ENCODE peak calls at places on chromosomes 1 and 21, in five cellular contexts. I is BJ, X is fibroblast of mammary gland, T is endodermal cell, F is heart left ventricle. W is an unnamed sample.

GRCh38 chr1:208253177-208253576 is 9.0 kb upstream of the PLXNA2 start:
- DNase-seq in I (no peak), X (no peak), T (peak), F (no peak), W (no peak)

GRCh38 chr1:35557118-35557610 is at the start of gene KIAA0319L:
- DNase-seq in I (no peak), X (no peak), T (peak), F (peak), W (peak)

GRCh38 chr1:13513885-13514546 is at the start of gene LRRC38:
- DNase-seq in I (no peak), X (peak), T (peak), F (peak), W (no peak)

GRCh38 chr1:43069481-43070050 is 102.5 kb downstream of the EBNA1BP2 start:
- DNase-seq in I (no peak), X (no peak), T (peak), F (no peak), W (no peak)

GRCh38 chr1:31744165-31744888 is 19.8 kb downstream of the ADGRB2 start:
- DNase-seq in I (no peak), X (no peak), T (no peak), F (no peak), W (no peak)

GRCh38 chr1:196467230-196467629 is 141.0 kb downstream of the KCNT2 start:
- DNase-seq in I (no peak), X (peak), T (no peak), F (no peak), W (peak)

GRCh38 chr1:201361652-201362504 is 15.6 kb downstream of the TNNT2 start:
- DNase-seq in I (no peak), X (peak), T (peak), F (peak), W (peak)

GRCh38 chr21:41711416-41712023 is 55.3 kb downstream of the RIPK4 start:
- DNase-seq in I (no peak), X (no peak), T (no peak), F (no peak), W (no peak)

GRCh38 chr1:177571485-177572076 is 398.3 kb downstream of the SEC16B start:
- DNase-seq in I (no peak), X (peak), T (no peak), F (no peak), W (no peak)

GRCh38 chr1:59071289-59071688 is 225.6 kb upstream of the FGGY start:
- DNase-seq in I (no peak), X (no peak), T (no peak), F (no peak), W (no peak)

GRCh38 chr1:98704474-98704873 is 43.0 kb downstream of the SNX7 start:
- DNase-seq in I (no peak), X (peak), T (peak), F (no peak), W (peak)

GRCh38 chr1:196305216-196305615 is 303.0 kb downstream of the KCNT2 start:
- DNase-seq in I (no peak), X (no peak), T (no peak), F (no peak), W (no peak)

DNA sequence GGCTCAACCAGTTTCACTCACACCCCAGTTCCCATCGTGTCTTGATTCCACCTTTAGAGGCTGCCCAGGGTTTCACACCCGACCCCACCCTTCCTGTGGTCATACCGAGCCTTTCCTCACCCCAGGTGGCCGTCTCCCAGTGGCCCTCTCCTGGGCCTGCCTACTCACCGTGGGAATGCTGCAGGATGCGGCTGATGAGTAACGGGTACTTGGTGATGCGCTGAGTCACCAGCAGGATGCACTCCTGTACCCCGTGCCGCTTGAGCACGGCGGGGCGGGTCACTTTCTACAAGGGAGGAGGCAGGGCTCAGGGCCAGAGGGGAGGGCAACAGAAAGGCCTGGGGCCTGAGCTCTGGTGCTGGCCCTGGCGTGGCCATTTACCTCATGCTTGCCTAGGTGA is 16.4 kb downstream of the ARHGEF2 start:
- DNase-seq in I (peak), X (peak), T (peak), F (peak), W (peak)
- TF ChIP-seq CTCF in I (peak), X (peak), T (peak), F (peak), W (peak)

GRCh38 chr1:88985692-88986091 is 6.7 kb downstream of the KYAT3 start:
- DNase-seq in I (no peak), X (no peak), T (no peak), F (no peak), W (no peak)

GRCh38 chr1:88982055-88982454 is 10.4 kb downstream of the KYAT3 start:
- DNase-seq in I (no peak), X (peak), T (no peak), F (no peak), W (no peak)

GRCh38 chr1:88984553-88984945 is 7.9 kb downstream of the KYAT3 start:
- DNase-seq in I (no peak), X (no peak), T (no peak), F (no peak), W (no peak)

GRCh38 chr1:88985033-88985432 is 7.4 kb downstream of the KYAT3 start:
- DNase-seq in I (no peak), X (peak), T (no peak), F (no peak), W (peak)

DNA sequence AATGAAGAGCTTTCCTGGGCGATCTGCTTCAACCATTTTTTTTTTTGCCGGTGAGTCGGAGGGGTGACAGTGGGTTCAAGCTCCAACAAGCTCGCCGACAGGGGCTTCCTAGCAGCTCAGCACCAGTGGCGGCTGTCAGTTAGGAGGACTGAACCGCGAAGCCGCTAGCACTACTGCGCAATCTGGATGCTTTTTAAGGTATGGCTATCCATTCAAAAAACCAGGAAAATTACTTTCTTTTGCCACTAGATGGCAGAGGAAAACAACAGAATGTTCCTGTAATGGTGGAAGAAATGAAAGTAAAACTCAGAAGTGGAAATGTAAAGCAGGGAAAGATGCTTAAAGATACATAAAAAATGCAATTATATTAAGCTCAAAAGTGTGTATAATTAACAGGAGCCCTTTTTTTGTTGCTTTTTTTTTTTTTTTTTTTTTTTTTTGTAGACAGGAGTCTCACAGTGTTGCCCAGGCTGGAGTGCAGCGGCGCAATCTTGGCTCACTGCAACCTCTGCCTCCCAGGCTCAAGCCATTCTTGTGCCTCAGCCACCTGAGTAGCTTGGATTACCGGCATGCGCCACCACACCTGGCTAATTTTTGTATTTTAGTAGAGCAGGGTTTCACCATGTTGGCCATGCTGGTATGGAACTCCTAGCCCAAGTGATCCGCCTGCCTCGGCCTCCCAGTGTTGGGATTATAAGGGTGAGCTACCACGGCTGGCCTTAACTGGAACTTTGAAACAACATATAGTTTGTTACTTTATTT is 8.5 kb downstream of the KYAT3 start:
- DNase-seq in I (no peak), X (peak), T (no peak), F (no peak), W (peak)
- H3K4me3 ChIP-seq in I (no peak), X (no peak), T (no peak), F (peak), W (peak)

DNA sequence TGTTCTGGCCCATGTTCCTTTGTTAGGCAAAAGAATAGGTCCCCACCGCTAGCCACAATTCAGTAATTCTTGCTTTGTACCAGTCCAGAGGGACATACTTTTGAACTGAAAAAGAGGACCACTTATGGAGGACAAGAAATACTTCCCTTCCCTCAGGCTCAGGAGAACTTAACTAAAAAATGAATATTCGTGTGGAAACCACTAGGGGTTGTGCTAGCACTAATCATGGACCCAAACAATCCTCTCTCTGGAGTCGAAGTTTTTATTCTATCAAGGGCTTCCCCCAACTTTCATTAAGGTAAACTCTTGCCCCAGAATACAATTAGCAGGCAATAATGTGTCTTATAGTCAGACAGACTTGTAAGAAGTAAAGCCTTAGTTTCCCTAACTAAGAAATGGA is 19.3 kb downstream of the TNFSF4 start:
- DNase-seq in I (no peak), X (no peak), T (no peak), F (no peak), W (no peak)
- TF ChIP-seq CTCF in I (no peak), X (no peak), T (no peak), F (no peak), W (no peak)

DNA sequence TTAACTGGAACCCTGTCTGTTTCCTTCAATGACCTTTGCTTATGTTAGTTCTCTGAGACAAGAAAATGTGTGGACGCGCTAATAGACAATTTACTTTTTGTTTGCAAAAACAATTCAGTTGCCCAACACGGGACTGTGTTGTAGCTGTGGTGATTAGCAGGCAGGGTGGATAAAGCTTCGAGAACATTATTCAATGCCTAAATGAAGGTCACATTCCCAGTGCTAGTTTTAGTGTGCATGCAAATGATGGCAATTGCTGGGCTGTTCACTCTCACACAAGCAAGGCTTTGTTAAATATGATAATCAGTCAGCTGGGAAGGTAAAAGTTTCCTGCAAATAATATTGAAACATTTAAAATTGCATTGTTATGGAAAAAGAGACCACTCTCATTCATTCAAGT is 188.4 kb downstream of the BACH1 start:
- DNase-seq in I (no peak), X (no peak), T (no peak), F (no peak), W (no peak)
- H3K4me3 ChIP-seq in I (no peak), X (no peak), T (no peak), F (no peak), W (no peak)

GRCh38 chr1:186605762-186606350 is 74.4 kb downstream of the PTGS2 start:
- DNase-seq in I (no peak), X (peak), T (peak), F (no peak), W (peak)
- TF ChIP-seq CTCF in I (peak), X (peak), T (peak), F (peak), W (peak)

GRCh38 chr1:16425125-16426025 is 11.8 kb downstream of the SPATA21 start:
- DNase-seq in I (no peak), X (no peak), T (no peak), F (no peak), W (no peak)

GRCh38 chr1:16421201-16421600 is 16.0 kb downstream of the SPATA21 start:
- DNase-seq in I (no peak), X (no peak), T (no peak), F (no peak), W (no peak)

GRCh38 chr1:16418823-16419425 is 18.3 kb downstream of the SPATA21 start:
- DNase-seq in I (no peak), X (peak), T (no peak), F (no peak), W (peak)

GRCh38 chr1:16422041-16422440 is 15.2 kb downstream of the SPATA21 start:
- DNase-seq in I (no peak), X (no peak), T (no peak), F (no peak), W (no peak)

DNA sequence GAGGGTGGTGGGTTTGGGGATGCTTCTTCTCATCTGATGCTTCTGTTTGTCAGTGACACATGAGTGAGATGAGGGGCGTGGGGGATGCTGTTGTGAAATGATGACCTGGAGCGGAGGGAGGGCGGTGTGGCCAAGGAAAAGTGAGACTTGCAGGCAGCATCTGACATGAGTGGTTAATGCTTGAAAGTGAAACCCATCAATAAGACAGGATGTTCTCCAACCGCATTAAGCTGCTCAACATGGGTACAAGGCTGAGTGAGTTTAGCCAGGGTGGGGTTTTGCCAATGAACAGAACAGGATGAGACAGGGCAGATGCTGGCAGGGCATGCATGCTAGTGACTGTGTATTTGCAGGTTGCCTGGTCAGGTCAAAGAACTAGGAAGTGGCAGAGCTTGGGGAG is 16.5 kb downstream of the SPATA21 start:
- DNase-seq in I (no peak), X (no peak), T (no peak), F (no peak), W (no peak)
- H3K4me3 ChIP-seq in I (no peak), X (no peak), T (no peak), F (no peak), W (no peak)

GRCh38 chr1:151739590-151740355 is 18.5 kb downstream of the RIIAD1 start:
- DNase-seq in I (no peak), X (no peak), T (peak), F (no peak), W (no peak)
- TF ChIP-seq CTCF in I (no peak), X (no peak), T (no peak), F (no peak), W (no peak)

GRCh38 chr1:167066333-167067122 is 23.6 kb downstream of the GPA33 start:
- DNase-seq in I (no peak), X (peak), T (peak), F (peak), W (peak)
- H3K4me3 ChIP-seq in I (no peak), X (peak), T (no peak), F (peak), W (peak)

W was measured in AG10803.